ENCODE peak calls at places on chromosomes 6 and 20, in eight cellular contexts. D is tibial artery, B is sigmoid colon, R is cardiac muscle cell, Y is uterus, Z is lower lobe of right lung, C is stomach, E is hepatocyte. V is an unnamed sample.
A peak's percentile ranks its signal among the peaks of the same experiment; 100 is the strongest.

GRCh38 chr6:52077180-52077884 is 10.1 kb downstream of the PKHD1 start:
- DNase-seq in D (no peak), B (no peak), R (no peak), Y (no peak), Z (no peak), C (no peak), E (no peak), V (no peak)

GRCh38 chr20:59269396-59270025 is 30.9 kb upstream of the EDN3 start:
- DNase-seq in D (no peak), B (no peak), R (peak; percentile 1), Y (no peak), Z (no peak), C (no peak), E (no peak), V (no peak)

GRCh38 chr6:2951723-2952122 is 19.6 kb downstream of the SERPINB6 start:
- DNase-seq in D (peak; percentile 77), B (peak; percentile 76), R (no peak), Y (no peak), Z (peak; percentile 68), C (peak; percentile 25), E (no peak), V (no peak)

GRCh38 chr6:124028117-124028516 is 224.5 kb downstream of the NKAIN2 start:
- DNase-seq in D (no peak), B (no peak), R (peak; percentile 36), Y (no peak), Z (no peak), C (no peak), E (no peak), V (no peak)

GRCh38 chr20:9427977-9428607 is 86.3 kb upstream of the LAMP5 start:
- DNase-seq in D (no peak), B (no peak), R (no peak), Y (no peak), Z (no peak), C (no peak), E (no peak), V (no peak)

GRCh38 chr6:30515967-30516753 is 26.9 kb downstream of the HLA-E start:
- DNase-seq in D (peak; percentile 94), B (peak; percentile 95), R (peak; percentile 73), Y (peak; percentile 94), Z (peak; percentile 95), C (peak; percentile 91), E (peak; percentile 94), V (peak; percentile 63)

GRCh38 chr6:149488815-149489214 is 4.0 kb upstream of the ZC3H12D start:
- DNase-seq in D (no peak), B (no peak), R (no peak), Y (no peak), Z (no peak), C (no peak), E (no peak), V (no peak)

GRCh38 chr6:108425428-108425827 is 130.6 kb downstream of the AFG1L start:
- DNase-seq in D (no peak), B (no peak), R (no peak), Y (no peak), Z (no peak), C (no peak), E (no peak), V (no peak)

GRCh38 chr6:118945217-118945616 is 10.3 kb upstream of the MCM9 start:
- DNase-seq in D (no peak), B (no peak), R (no peak), Y (no peak), Z (no peak), C (no peak), E (no peak), V (no peak)

GRCh38 chr6:26473758-26474438 is 16.1 kb downstream of the BTN2A1 start:
- DNase-seq in D (peak; percentile 92), B (peak; percentile 92), R (peak; percentile 72), Y (peak; percentile 86), Z (peak; percentile 83), C (peak; percentile 87), E (peak; percentile 86), V (peak; percentile 63)

GRCh38 chr6:87436435-87436834 is 28.7 kb downstream of the CFAP206 start:
- DNase-seq in D (no peak), B (no peak), R (peak; percentile 86), Y (peak; percentile 15), Z (no peak), C (peak; percentile 34), E (peak; percentile 84), V (peak; percentile 67)

GRCh38 chr20:22958390-22958789 is 76.7 kb upstream of the SSTR4 start:
- DNase-seq in D (no peak), B (no peak), R (no peak), Y (no peak), Z (no peak), C (no peak), E (no peak), V (no peak)

GRCh38 chr6:169592558-169592957 is 109.3 kb downstream of the WDR27 start:
- DNase-seq in D (no peak), B (no peak), R (no peak), Y (no peak), Z (no peak), C (no peak), E (no peak), V (no peak)

GRCh38 chr6:20292905-20293304 is 80.6 kb upstream of the MBOAT1 start:
- DNase-seq in D (no peak), B (no peak), R (no peak), Y (no peak), Z (no peak), C (no peak), E (no peak), V (no peak)

GRCh38 chr6:33696538-33697518 is 14.7 kb downstream of the UQCC2 start:
- DNase-seq in D (no peak), B (no peak), R (no peak), Y (peak; percentile 66), Z (peak; percentile 59), C (peak; percentile 77), E (no peak), V (no peak)

GRCh38 chr6:162856885-162857284 is 129.1 kb downstream of the PACRG start:
- DNase-seq in D (no peak), B (peak; percentile 62), R (peak; percentile 84), Y (no peak), Z (no peak), C (no peak), E (peak; percentile 80), V (no peak)

GRCh38 chr6:134097114-134097707 is 44.8 kb upstream of the SLC2A12 start:
- DNase-seq in D (no peak), B (peak; percentile 71), R (peak; percentile 80), Y (peak; percentile 70), Z (no peak), C (peak; percentile 61), E (peak; percentile 84), V (peak; percentile 72)

GRCh38 chr6:47780510-47781356 is 1.1 kb upstream of the OPN5 start:
- DNase-seq in D (no peak), B (no peak), R (peak; percentile 67), Y (no peak), Z (no peak), C (peak; percentile 30), E (peak; percentile 67), V (peak; percentile 55)

GRCh38 chr6:42263165-42263852 is 45.6 kb upstream of the MRPS10 start:
- DNase-seq in D (no peak), B (no peak), R (no peak), Y (no peak), Z (no peak), C (no peak), E (no peak), V (no peak)

GRCh38 chr20:21393142-21393541 is 4.2 kb downstream of the NKX2-4 start:
- DNase-seq in D (no peak), B (no peak), R (no peak), Y (no peak), Z (no peak), C (no peak), E (no peak), V (no peak)

GRCh38 chr20:8933391-8933807 is 135.5 kb upstream of the PLCB4 start:
- DNase-seq in D (no peak), B (peak; percentile 76), R (no peak), Y (peak; percentile 36), Z (no peak), C (no peak), E (no peak), V (no peak)

GRCh38 chr6:57075092-57075491 is 14.9 kb upstream of the ZNF451 start:
- DNase-seq in D (no peak), B (no peak), R (no peak), Y (no peak), Z (no peak), C (no peak), E (no peak), V (no peak)
- TF ChIP-seq CTCF in D (no peak), B (no peak), R (no peak), Y (no peak), Z (no peak), C (no peak), E (no peak), V (no peak)

DNA sequence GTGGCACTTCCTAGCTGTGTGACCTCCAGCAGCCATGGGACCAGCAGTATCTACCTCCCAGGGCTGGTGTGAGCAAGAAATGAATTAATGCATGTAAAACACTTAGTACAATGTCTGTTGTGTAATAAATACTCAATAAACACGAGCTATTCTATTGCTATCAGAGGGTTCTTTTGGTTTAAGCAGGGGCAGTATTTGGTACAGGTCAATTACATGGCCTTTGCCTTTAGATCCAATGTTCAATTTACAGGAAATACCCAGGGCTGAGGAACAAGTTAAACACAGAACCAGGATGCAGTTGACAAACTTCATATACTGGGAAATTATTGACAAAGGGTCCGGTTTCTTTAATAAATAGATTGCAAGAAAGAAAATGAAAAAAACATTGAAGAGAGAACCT is 2.9 kb downstream of the TGM2 start:
- DNase-seq in D (no peak), B (peak; percentile 36), R (no peak), Y (no peak), Z (no peak), C (no peak), E (no peak), V (no peak)
- H3K4me1 ChIP-seq in D (peaks cover 56% of the 10 kb centered on the region), B (peaks cover 70% of the 10 kb centered on the region), R (peaks cover 42% of the 10 kb centered on the region), Y (no peaks in the 10 kb centered on the region), Z (peaks cover 77% of the 10 kb centered on the region), C (peaks cover 35% of the 10 kb centered on the region), E (peaks cover 50% of the 10 kb centered on the region), V (peaks cover 37% of the 10 kb centered on the region)

DNA sequence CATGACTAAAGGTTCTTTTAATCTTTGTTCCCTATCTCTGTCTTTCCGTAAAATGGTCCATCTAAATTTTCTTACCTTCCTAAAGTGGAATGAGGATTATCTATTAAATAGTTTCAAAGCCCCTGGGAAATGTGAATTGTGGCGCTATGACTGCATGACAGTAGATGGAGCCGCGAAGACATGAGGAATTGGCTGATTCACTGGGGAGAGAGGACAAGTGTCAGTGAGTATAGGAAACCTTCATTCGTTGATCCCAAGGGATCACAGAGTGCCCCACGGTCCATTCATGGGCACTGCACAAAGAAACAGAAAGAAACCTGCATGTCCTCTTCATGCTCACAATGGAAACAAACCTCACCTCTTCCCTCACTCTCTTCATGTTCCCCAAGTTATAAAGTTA is 479.3 kb upstream of the BTBD3 start:
- DNase-seq in D (no peak), B (no peak), R (no peak), Y (no peak), Z (no peak), C (no peak), E (no peak), V (no peak)
- TF ChIP-seq CTCF in D (no peak), B (no peak), R (no peak), Y (no peak), Z (no peak), C (no peak), E (no peak), V (no peak)

DNA sequence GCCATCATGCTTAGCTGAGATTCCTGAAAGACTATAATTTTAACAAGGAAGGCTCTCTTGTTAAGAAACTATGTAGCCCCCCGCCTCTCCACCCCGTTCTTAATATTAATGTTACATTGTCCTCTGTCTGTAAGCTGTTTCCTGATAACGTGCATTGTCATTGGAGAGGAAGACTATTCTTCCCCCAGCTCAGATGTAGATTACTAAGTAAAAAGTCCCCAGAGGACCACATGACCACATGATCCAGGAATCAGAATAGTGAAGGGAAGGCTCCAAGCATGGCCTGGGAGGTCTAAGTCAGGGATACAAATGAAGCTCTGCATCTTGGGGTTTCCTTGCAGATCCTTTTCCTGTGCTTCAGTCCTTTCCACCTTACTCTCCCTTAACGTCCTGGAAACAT is 106.4 kb downstream of the JARID2 start:
- DNase-seq in D (no peak), B (no peak), R (no peak), Y (no peak), Z (no peak), C (no peak), E (no peak), V (no peak)
- H3K4me1 ChIP-seq in D (peaks cover 12% of the 10 kb centered on the region), B (peaks cover 22% of the 10 kb centered on the region), R (peaks cover 12% of the 10 kb centered on the region), Y (no peaks in the 10 kb centered on the region), Z (peaks cover 41% of the 10 kb centered on the region), C (peaks cover 16% of the 10 kb centered on the region), E (no peaks in the 10 kb centered on the region), V (no peaks in the 10 kb centered on the region)

V was measured in Caco-2.